ENCODE peak calls at places on chromosomes 6 and 20, in ten cellular contexts. One of them, this sample, is unnamed.
A peak's percentile ranks its signal among the peaks of the same experiment; 100 is the strongest.

GRCh38 chr20:52311209-52311794 is 119.7 kb upstream of the ZFP64 start:
- DNase-seq in IMR-90: no peak
- DNase-seq in DND-41: no peak
- DNase-seq in mammary epithelial cell: no peak
- DNase-seq in Peyer's patch: no peak
- DNase-seq in cardiac muscle cell: no peak
- DNase-seq in CD8-positive, alpha-beta T cell: no peak
- DNase-seq in gastrocnemius medialis: no peak
- DNase-seq in tibial artery: no peak
- DNase-seq in lung: no peak
- DNase-seq in this sample: no peak

GRCh38 chr20:6471110-6471647 is 296.3 kb upstream of the BMP2 start:
- DNase-seq in IMR-90: no peak
- DNase-seq in DND-41: no peak
- DNase-seq in lung: no peak
- DNase-seq in cardiac muscle cell: no peak
- DNase-seq in tibial artery: no peak
- DNase-seq in gastrocnemius medialis: no peak
- DNase-seq in CD8-positive, alpha-beta T cell: no peak
- DNase-seq in Peyer's patch: no peak
- DNase-seq in mammary epithelial cell: no peak
- DNase-seq in this sample: no peak

GRCh38 chr6:170271771-170272314 is 19.0 kb downstream of the DLL1 start:
- DNase-seq in cardiac muscle cell: no peak
- DNase-seq in IMR-90: no peak
- DNase-seq in tibial artery: no peak
- DNase-seq in DND-41: peak; percentile 94
- DNase-seq in gastrocnemius medialis: no peak
- DNase-seq in CD8-positive, alpha-beta T cell: peak; percentile 80
- DNase-seq in lung: no peak
- DNase-seq in mammary epithelial cell: no peak
- DNase-seq in Peyer's patch: no peak
- DNase-seq in this sample: peak; percentile 92

GRCh38 chr20:58995461-58996225 is 11.4 kb downstream of the CTSZ start:
- DNase-seq in CD8-positive, alpha-beta T cell: no peak
- DNase-seq in DND-41: no peak
- DNase-seq in gastrocnemius medialis: no peak
- DNase-seq in IMR-90: no peak
- DNase-seq in tibial artery: no peak
- DNase-seq in mammary epithelial cell: peak; percentile 5
- DNase-seq in lung: no peak
- DNase-seq in Peyer's patch: no peak
- DNase-seq in cardiac muscle cell: no peak
- DNase-seq in this sample: no peak

GRCh38 chr6:134589512-134589911 is 271.6 kb upstream of the SGK1 start:
- DNase-seq in mammary epithelial cell: peak; percentile 96
- DNase-seq in cardiac muscle cell: peak; percentile 97
- DNase-seq in CD8-positive, alpha-beta T cell: no peak
- DNase-seq in IMR-90: peak; percentile 100
- DNase-seq in lung: no peak
- DNase-seq in Peyer's patch: no peak
- DNase-seq in tibial artery: no peak
- DNase-seq in gastrocnemius medialis: no peak
- DNase-seq in DND-41: no peak
- DNase-seq in this sample: no peak

GRCh38 chr6:20835315-20836010 is 301.2 kb downstream of the CDKAL1 start:
- DNase-seq in Peyer's patch: no peak
- DNase-seq in lung: no peak
- DNase-seq in mammary epithelial cell: peak; percentile 84
- DNase-seq in CD8-positive, alpha-beta T cell: no peak
- DNase-seq in DND-41: no peak
- DNase-seq in cardiac muscle cell: no peak
- DNase-seq in tibial artery: no peak
- DNase-seq in IMR-90: no peak
- DNase-seq in gastrocnemius medialis: no peak
- DNase-seq in this sample: no peak

GRCh38 chr6:81450180-81450579 is 302.3 kb downstream of the TENT5A start:
- DNase-seq in DND-41: no peak
- DNase-seq in tibial artery: no peak
- DNase-seq in gastrocnemius medialis: no peak
- DNase-seq in lung: no peak
- DNase-seq in Peyer's patch: no peak
- DNase-seq in CD8-positive, alpha-beta T cell: no peak
- DNase-seq in mammary epithelial cell: no peak
- DNase-seq in cardiac muscle cell: no peak
- DNase-seq in IMR-90: peak; percentile 67
- DNase-seq in this sample: peak; percentile 3

GRCh38 chr6:22530506-22530905 is 38.9 kb upstream of the HDGFL1 start:
- DNase-seq in tibial artery: no peak
- DNase-seq in mammary epithelial cell: no peak
- DNase-seq in CD8-positive, alpha-beta T cell: no peak
- DNase-seq in cardiac muscle cell: no peak
- DNase-seq in gastrocnemius medialis: no peak
- DNase-seq in Peyer's patch: no peak
- DNase-seq in IMR-90: no peak
- DNase-seq in lung: no peak
- DNase-seq in DND-41: no peak
- DNase-seq in this sample: no peak

GRCh38 chr6:139965393-139965792 is 590.9 kb upstream of the CITED2 start:
- DNase-seq in Peyer's patch: no peak
- DNase-seq in lung: no peak
- DNase-seq in DND-41: no peak
- DNase-seq in tibial artery: no peak
- DNase-seq in mammary epithelial cell: no peak
- DNase-seq in CD8-positive, alpha-beta T cell: no peak
- DNase-seq in cardiac muscle cell: peak; percentile 63
- DNase-seq in IMR-90: peak; percentile 68
- DNase-seq in gastrocnemius medialis: no peak
- DNase-seq in this sample: no peak

GRCh38 chr6:144898052-144898689 is 613.0 kb downstream of the UTRN start:
- DNase-seq in gastrocnemius medialis: no peak
- DNase-seq in Peyer's patch: no peak
- DNase-seq in cardiac muscle cell: no peak
- DNase-seq in mammary epithelial cell: peak; percentile 80
- DNase-seq in tibial artery: no peak
- DNase-seq in lung: no peak
- DNase-seq in CD8-positive, alpha-beta T cell: no peak
- DNase-seq in DND-41: no peak
- DNase-seq in IMR-90: peak; percentile 54
- DNase-seq in this sample: no peak

GRCh38 chr20:52481443-52481842 is 289.9 kb upstream of the ZFP64 start:
- DNase-seq in IMR-90: peak; percentile 50
- DNase-seq in mammary epithelial cell: no peak
- DNase-seq in gastrocnemius medialis: no peak
- DNase-seq in CD8-positive, alpha-beta T cell: no peak
- DNase-seq in lung: no peak
- DNase-seq in cardiac muscle cell: peak; percentile 55
- DNase-seq in DND-41: no peak
- DNase-seq in Peyer's patch: no peak
- DNase-seq in tibial artery: no peak
- DNase-seq in this sample: no peak

GRCh38 chr6:167524720-167525119 is 199.8 kb downstream of the TTLL2 start:
- DNase-seq in gastrocnemius medialis: no peak
- DNase-seq in IMR-90: no peak
- DNase-seq in DND-41: no peak
- DNase-seq in tibial artery: no peak
- DNase-seq in lung: no peak
- DNase-seq in Peyer's patch: no peak
- DNase-seq in mammary epithelial cell: no peak
- DNase-seq in CD8-positive, alpha-beta T cell: no peak
- DNase-seq in cardiac muscle cell: no peak
- DNase-seq in this sample: no peak

GRCh38 chr6:159279790-159280277 is 110.6 kb downstream of the FNDC1 start:
- DNase-seq in CD8-positive, alpha-beta T cell: no peak
- DNase-seq in tibial artery: no peak
- DNase-seq in cardiac muscle cell: peak; percentile 58
- DNase-seq in DND-41: no peak
- DNase-seq in gastrocnemius medialis: no peak
- DNase-seq in IMR-90: no peak
- DNase-seq in lung: no peak
- DNase-seq in Peyer's patch: no peak
- DNase-seq in mammary epithelial cell: peak; percentile 85
- DNase-seq in this sample: no peak

GRCh38 chr20:17825251-17825691 is 125.5 kb downstream of the BANF2 start:
- DNase-seq in Peyer's patch: peak; percentile 70
- DNase-seq in CD8-positive, alpha-beta T cell: no peak
- DNase-seq in gastrocnemius medialis: no peak
- DNase-seq in DND-41: no peak
- DNase-seq in lung: no peak
- DNase-seq in cardiac muscle cell: peak; percentile 46
- DNase-seq in IMR-90: no peak
- DNase-seq in tibial artery: no peak
- DNase-seq in mammary epithelial cell: no peak
- DNase-seq in this sample: peak; percentile 13
- H3K4me3 ChIP-seq in Peyer's patch: no peak overlapping the region
- H3K4me3 ChIP-seq in CD8-positive, alpha-beta T cell: no peak overlapping the region
- H3K4me3 ChIP-seq in gastrocnemius medialis: no peak overlapping the region
- H3K4me3 ChIP-seq in DND-41: no peak overlapping the region
- H3K4me3 ChIP-seq in lung: no peak overlapping the region
- H3K4me3 ChIP-seq in cardiac muscle cell: no peak overlapping the region
- H3K4me3 ChIP-seq in IMR-90: no peak overlapping the region
- H3K4me3 ChIP-seq in tibial artery: no peak overlapping the region
- H3K4me3 ChIP-seq in mammary epithelial cell: no peak overlapping the region
- H3K4me3 ChIP-seq in this sample: peak overlapping the region; percentile 11

DNA sequence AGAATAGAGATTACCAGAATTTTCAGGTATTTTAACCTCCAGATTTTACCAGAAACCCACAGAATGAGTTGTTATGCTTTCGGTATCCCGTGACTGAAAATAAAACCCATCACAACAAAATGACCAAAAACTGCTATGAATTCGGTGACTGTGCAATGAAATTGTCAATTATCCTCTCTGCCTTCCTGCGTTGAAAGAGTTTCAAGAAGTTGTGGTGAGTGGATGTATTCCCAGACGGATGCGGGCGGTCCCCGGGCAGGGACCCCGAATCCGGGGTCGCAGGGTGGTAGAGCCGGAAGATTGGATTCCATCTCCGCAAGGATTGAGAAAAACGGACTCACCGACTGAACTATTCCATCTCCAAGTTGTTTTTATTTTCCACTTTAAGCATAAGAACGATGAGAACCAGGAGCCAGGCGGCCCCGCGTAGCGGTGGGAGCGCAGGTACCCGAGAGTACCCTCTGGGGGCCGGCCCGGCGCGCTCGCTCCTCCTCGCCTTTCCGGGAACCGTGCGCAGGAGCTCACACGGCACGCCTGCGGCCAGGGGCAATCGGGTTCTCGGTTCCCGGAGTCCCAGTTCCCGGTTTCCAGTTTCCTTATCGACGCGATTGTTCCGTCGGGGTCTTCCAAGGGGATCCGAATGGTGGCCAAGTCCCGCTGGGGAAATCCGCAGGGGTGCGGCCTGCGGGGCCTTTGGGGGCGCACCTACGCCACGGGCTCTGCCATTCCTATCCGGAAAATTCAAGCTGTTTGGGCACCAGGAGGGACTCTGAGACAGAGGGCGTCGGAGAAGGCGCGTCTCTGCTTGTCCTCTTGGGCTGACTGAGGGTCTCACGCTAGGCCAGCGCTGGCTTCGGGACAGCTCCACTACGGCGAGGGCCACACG is 104.9 kb upstream of the PRDM1 start:
- DNase-seq in gastrocnemius medialis: no peak
- DNase-seq in DND-41: no peak
- DNase-seq in cardiac muscle cell: no peak
- DNase-seq in Peyer's patch: peak; percentile 51
- DNase-seq in lung: no peak
- DNase-seq in mammary epithelial cell: no peak
- DNase-seq in CD8-positive, alpha-beta T cell: peak; percentile 39
- DNase-seq in IMR-90: no peak
- DNase-seq in tibial artery: no peak
- DNase-seq in this sample: peak; percentile 41
- TF ChIP-seq CTCF in gastrocnemius medialis: no peak
- TF ChIP-seq CTCF in DND-41: no peak
- TF ChIP-seq CTCF in cardiac muscle cell: no peak
- TF ChIP-seq CTCF in Peyer's patch: no peak
- TF ChIP-seq CTCF in lung: no peak
- TF ChIP-seq CTCF in mammary epithelial cell: no peak
- TF ChIP-seq CTCF in CD8-positive, alpha-beta T cell: no peak
- TF ChIP-seq CTCF in IMR-90: no peak
- TF ChIP-seq CTCF in tibial artery: no peak
- TF ChIP-seq CTCF in this sample: no peak

GRCh38 chr6:27287751-27288135 is 24.3 kb downstream of the POM121L2 start:
- DNase-seq in CD8-positive, alpha-beta T cell: no peak
- DNase-seq in tibial artery: no peak
- DNase-seq in cardiac muscle cell: no peak
- DNase-seq in Peyer's patch: no peak
- DNase-seq in DND-41: no peak
- DNase-seq in mammary epithelial cell: no peak
- DNase-seq in IMR-90: no peak
- DNase-seq in gastrocnemius medialis: no peak
- DNase-seq in lung: no peak
- DNase-seq in this sample: no peak

GRCh38 chr6:27288136-27289044 is 23.7 kb downstream of the POM121L2 start:
- DNase-seq in lung: no peak
- DNase-seq in tibial artery: no peak
- DNase-seq in CD8-positive, alpha-beta T cell: no peak
- DNase-seq in IMR-90: no peak
- DNase-seq in mammary epithelial cell: no peak
- DNase-seq in DND-41: no peak
- DNase-seq in gastrocnemius medialis: no peak
- DNase-seq in Peyer's patch: no peak
- DNase-seq in cardiac muscle cell: no peak
- DNase-seq in this sample: peak; percentile 50

GRCh38 chr6:27290065-27290849 is 21.8 kb downstream of the POM121L2 start:
- DNase-seq in IMR-90: peak; percentile 63
- DNase-seq in tibial artery: no peak
- DNase-seq in DND-41: no peak
- DNase-seq in mammary epithelial cell: peak; percentile 68
- DNase-seq in gastrocnemius medialis: no peak
- DNase-seq in lung: no peak
- DNase-seq in CD8-positive, alpha-beta T cell: no peak
- DNase-seq in cardiac muscle cell: no peak
- DNase-seq in Peyer's patch: no peak
- DNase-seq in this sample: no peak

GRCh38 chr6:27293436-27294152 is 18.5 kb downstream of the POM121L2 start:
- DNase-seq in DND-41: no peak
- DNase-seq in cardiac muscle cell: peak; percentile 55
- DNase-seq in mammary epithelial cell: peak; percentile 57
- DNase-seq in tibial artery: no peak
- DNase-seq in IMR-90: peak; percentile 69
- DNase-seq in lung: no peak
- DNase-seq in gastrocnemius medialis: no peak
- DNase-seq in CD8-positive, alpha-beta T cell: no peak
- DNase-seq in Peyer's patch: no peak
- DNase-seq in this sample: peak; percentile 53

GRCh38 chr6:27290850-27291208 is 21.2 kb downstream of the POM121L2 start:
- DNase-seq in DND-41: no peak
- DNase-seq in CD8-positive, alpha-beta T cell: no peak
- DNase-seq in cardiac muscle cell: no peak
- DNase-seq in tibial artery: no peak
- DNase-seq in IMR-90: no peak
- DNase-seq in gastrocnemius medialis: no peak
- DNase-seq in Peyer's patch: no peak
- DNase-seq in lung: no peak
- DNase-seq in mammary epithelial cell: no peak
- DNase-seq in this sample: no peak
- H3K4me3 ChIP-seq in DND-41: no peak overlapping the region
- H3K4me3 ChIP-seq in CD8-positive, alpha-beta T cell: no peak overlapping the region
- H3K4me3 ChIP-seq in cardiac muscle cell: peak overlapping the region; percentile 14
- H3K4me3 ChIP-seq in tibial artery: no peak overlapping the region
- H3K4me3 ChIP-seq in IMR-90: peak overlapping the region; percentile 20
- H3K4me3 ChIP-seq in gastrocnemius medialis: no peak overlapping the region
- H3K4me3 ChIP-seq in Peyer's patch: no peak overlapping the region
- H3K4me3 ChIP-seq in lung: no peak overlapping the region
- H3K4me3 ChIP-seq in mammary epithelial cell: no peak overlapping the region
- H3K4me3 ChIP-seq in this sample: no peak overlapping the region

GRCh38 chr6:12957321-12958051 is 240.9 kb downstream of the PHACTR1 start:
- DNase-seq in lung: peak; percentile 85
- DNase-seq in DND-41: peak; percentile 40
- DNase-seq in mammary epithelial cell: peak; percentile 35
- DNase-seq in Peyer's patch: peak; percentile 53
- DNase-seq in IMR-90: peak; percentile 13
- DNase-seq in gastrocnemius medialis: no peak
- DNase-seq in CD8-positive, alpha-beta T cell: peak; percentile 10
- DNase-seq in tibial artery: peak; percentile 77
- DNase-seq in cardiac muscle cell: peak; percentile 82
- DNase-seq in this sample: peak; percentile 9
- TF ChIP-seq CTCF in lung: no peak
- TF ChIP-seq CTCF in DND-41: no peak
- TF ChIP-seq CTCF in mammary epithelial cell: no peak
- TF ChIP-seq CTCF in Peyer's patch: no peak
- TF ChIP-seq CTCF in IMR-90: no peak
- TF ChIP-seq CTCF in gastrocnemius medialis: no peak
- TF ChIP-seq CTCF in CD8-positive, alpha-beta T cell: no peak
- TF ChIP-seq CTCF in tibial artery: no peak
- TF ChIP-seq CTCF in cardiac muscle cell: no peak
- TF ChIP-seq CTCF in this sample: no peak